ENCODE peak calls at places on chromosome 21, in five cellular contexts. N is mesenchymal stem cell; C is mammary epithelial cell; M is fibroblast of lung; I is CD8-positive, alpha-beta memory T cell. W is an unnamed sample. For H3K4me1, the result is how much of the 10 kb centered on the place peaks cover.

GRCh38 chr21:14617836-14618235 is 71.7 kb upstream of the SAMSN1 start:
- DNase-seq in C (no peak), M (no peak), I (no peak), N (no peak), W (no peak)

GRCh38 chr21:31546402-31547155 is 112.9 kb upstream of the SOD1 start:
- DNase-seq in M (peak), C (no peak), N (no peak), I (no peak), W (no peak)

GRCh38 chr21:23968722-23969647 is 1638.3 kb downstream of the MRPL39 start:
- DNase-seq in N (no peak), C (no peak), I (peak), M (peak), W (no peak)

GRCh38 chr21:40936771-40937261 is 89.9 kb upstream of the DSCAM start:
- DNase-seq in I (no peak), N (no peak), M (no peak), C (peak), W (no peak)

GRCh38 chr21:15283138-15283537 is 218.3 kb upstream of the NRIP1 start:
- DNase-seq in C (no peak), I (no peak), N (no peak), M (no peak), W (no peak)

GRCh38 chr21:14975136-14975905 is 89.5 kb downstream of the NRIP1 start:
- DNase-seq in N (no peak), M (no peak), I (no peak), C (no peak), W (no peak)

GRCh38 chr21:33360871-33361602 is 36.3 kb downstream of the IFNAR1 start:
- DNase-seq in I (peak), N (peak), C (peak), M (peak), W (peak)

GRCh38 chr21:35593000-35593502 is 467.3 kb downstream of the SETD4 start:
- DNase-seq in N (peak), C (peak), M (peak), I (no peak), W (no peak)

GRCh38 chr21:20997308-20997632 is 939 bp upstream of the NCAM2 start:
- DNase-seq in I (no peak), N (no peak), C (no peak), M (no peak), W (no peak)

GRCh38 chr21:32732544-32732943 is 4.7 kb upstream of the SYNJ1 start:
- DNase-seq in I (no peak), C (no peak), M (no peak), N (no peak), W (no peak)

GRCh38 chr21:32304998-32305397 is 6.3 kb downstream of the MRAP start:
- DNase-seq in M (no peak), N (no peak), C (no peak), I (no peak), W (no peak)

GRCh38 chr21:15976807-15977206 is 247.0 kb downstream of the USP25 start:
- DNase-seq in I (no peak), N (no peak), C (no peak), M (no peak), W (no peak)

GRCh38 chr21:31623664-31624063 is 35.8 kb upstream of the SOD1 start:
- DNase-seq in I (no peak), N (no peak), M (no peak), C (no peak), W (no peak)

GRCh38 chr21:33117268-33117888 is 47.4 kb downstream of the OLIG1 start:
- DNase-seq in M (no peak), N (no peak), C (no peak), I (no peak), W (no peak)

GRCh38 chr21:33152228-33153130 is 77.3 kb upstream of the IFNAR2 start:
- DNase-seq in I (no peak), C (no peak), N (no peak), M (no peak), W (no peak)

GRCh38 chr21:39911286-39911685 is 44.0 kb downstream of the PCP4 start:
- DNase-seq in I (no peak), C (no peak), N (no peak), M (no peak), W (no peak)

GRCh38 chr21:20943476-20944085 is 54.6 kb upstream of the NCAM2 start:
- DNase-seq in N (no peak), I (no peak), C (no peak), M (no peak), W (no peak)

GRCh38 chr21:39562791-39563770 is 49.7 kb upstream of the B3GALT5 start:
- DNase-seq in M (no peak), C (no peak), I (no peak), N (no peak), W (no peak)

GRCh38 chr21:36524477-36524876 is 44.6 kb upstream of the CLDN14 start:
- DNase-seq in M (no peak), C (no peak), I (no peak), N (no peak), W (no peak)

GRCh38 chr21:39441502-39442475 is 3.8 kb downstream of the LCA5L start:
- DNase-seq in N (peak), C (peak), M (peak), I (peak), W (no peak)

DNA sequence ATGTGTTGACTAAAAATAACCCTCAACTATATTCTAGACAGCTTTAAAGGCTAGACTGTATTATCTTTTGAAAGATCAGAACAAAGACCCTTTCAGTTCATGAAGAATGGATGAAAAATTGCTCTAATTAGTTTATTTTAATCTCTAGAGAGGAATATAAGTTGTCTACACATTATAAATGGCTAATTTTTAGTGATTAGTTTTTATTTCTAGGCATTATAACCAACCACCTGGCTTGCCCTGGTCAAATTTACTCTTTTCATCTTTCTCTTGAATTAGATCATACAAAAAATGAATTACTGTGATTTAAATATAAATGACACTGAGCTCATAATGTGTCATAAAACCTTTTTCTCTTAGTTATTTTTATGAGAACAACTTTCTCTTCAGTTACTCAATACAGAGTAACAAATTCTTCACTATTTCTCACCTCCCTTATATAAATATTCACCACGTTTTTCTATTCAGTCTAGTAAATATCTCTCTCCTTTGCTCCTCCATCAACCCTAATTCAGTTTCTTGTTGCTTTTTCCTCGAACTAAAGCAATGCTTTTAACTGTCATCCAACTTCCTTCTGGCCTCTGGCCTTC is 428.6 kb upstream of the TMPRSS15 start:
- DNase-seq in I (no peak), C (no peak), N (peak), M (no peak), W (no peak)
- H3K4me1 ChIP-seq in I (under half), C (under half), N (under half), M (under half), W (under half)

GRCh38 chr21:27571706-27572105 is 604.8 kb upstream of the ADAMTS5 start:
- DNase-seq in C (peak), I (no peak), M (peak), N (peak), W (no peak)

GRCh38 chr21:27569831-27570230 is 602.9 kb upstream of the ADAMTS5 start:
- DNase-seq in M (no peak), N (peak), I (no peak), C (no peak), W (no peak)

GRCh38 chr21:27572681-27573080 is 605.8 kb upstream of the ADAMTS5 start:
- DNase-seq in N (peak), C (peak), M (peak), I (no peak), W (no peak)

GRCh38 chr21:27569091-27569490 is 602.2 kb upstream of the ADAMTS5 start:
- DNase-seq in C (no peak), I (no peak), M (peak), N (no peak), W (no peak)

GRCh38 chr21:27570306-27570868 is 603.5 kb upstream of the ADAMTS5 start:
- DNase-seq in C (peak), M (peak), I (no peak), N (peak), W (peak)
- H3K4me1 ChIP-seq in C (under half), M (under half), I (under half), N (under half), W (under half)

GRCh38 chr21:29144736-29145353 is 14.4 kb downstream of the MAP3K7CL start:
- DNase-seq in I (no peak), M (peak), C (peak), N (peak), W (no peak)
- H3K4me1 ChIP-seq in I (under half), M (under half), C (under half), N (under half), W (under half)

DNA sequence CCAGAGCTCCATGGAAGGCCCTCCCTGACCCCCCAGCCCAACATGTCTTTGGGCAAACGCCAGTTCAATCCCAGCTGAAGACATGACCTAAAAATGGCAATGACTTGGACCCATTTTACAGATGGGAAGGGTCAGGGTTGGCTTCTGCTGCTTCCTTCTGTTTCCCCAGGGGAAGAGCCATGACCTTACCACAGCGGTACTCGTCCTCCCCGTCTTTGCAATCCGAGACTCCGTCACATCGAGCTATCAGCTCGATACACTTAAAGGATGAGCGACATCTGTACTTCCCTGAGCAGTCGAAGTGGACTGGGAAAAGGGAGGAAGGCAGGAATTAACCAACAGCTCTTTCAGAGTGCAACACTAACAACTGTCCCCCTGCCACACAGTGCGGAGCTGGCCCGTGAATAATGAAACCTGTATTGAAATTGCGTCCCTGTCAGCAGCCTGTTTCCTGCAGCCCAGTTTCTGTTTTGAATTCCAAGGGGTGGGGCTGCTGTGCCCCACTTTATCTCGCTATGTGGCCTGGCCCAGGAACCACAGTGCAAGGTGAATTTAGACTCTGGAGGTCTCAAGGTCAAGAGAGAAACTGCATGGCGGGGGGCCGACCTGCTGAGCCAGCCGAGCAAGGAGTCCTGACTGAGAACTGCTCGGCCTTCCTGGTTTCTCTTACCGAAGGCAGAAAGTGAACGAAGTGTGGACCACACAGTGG is 7.0 kb downstream of the TMPRSS3 start:
- DNase-seq in M (no peak), C (no peak), N (no peak), I (no peak), W (no peak)
- H3K4me1 ChIP-seq in M (under half), C (under half), N (under half), I (under half), W (under half)

GRCh38 chr21:38298833-38299232 is 42.0 kb downstream of the KCNJ15 start:
- DNase-seq in N (no peak), I (no peak), C (no peak), M (no peak), W (no peak)

GRCh38 chr21:38297871-38298270 is 41.1 kb downstream of the KCNJ15 start:
- DNase-seq in C (no peak), I (no peak), N (no peak), M (no peak), W (no peak)

GRCh38 chr21:38301321-38302214 is 44.8 kb downstream of the KCNJ15 start:
- DNase-seq in C (no peak), I (no peak), M (no peak), N (no peak), W (no peak)

GRCh38 chr21:38299651-38300050 is 42.9 kb downstream of the KCNJ15 start:
- DNase-seq in I (no peak), C (no peak), N (no peak), M (no peak), W (no peak)

DNA sequence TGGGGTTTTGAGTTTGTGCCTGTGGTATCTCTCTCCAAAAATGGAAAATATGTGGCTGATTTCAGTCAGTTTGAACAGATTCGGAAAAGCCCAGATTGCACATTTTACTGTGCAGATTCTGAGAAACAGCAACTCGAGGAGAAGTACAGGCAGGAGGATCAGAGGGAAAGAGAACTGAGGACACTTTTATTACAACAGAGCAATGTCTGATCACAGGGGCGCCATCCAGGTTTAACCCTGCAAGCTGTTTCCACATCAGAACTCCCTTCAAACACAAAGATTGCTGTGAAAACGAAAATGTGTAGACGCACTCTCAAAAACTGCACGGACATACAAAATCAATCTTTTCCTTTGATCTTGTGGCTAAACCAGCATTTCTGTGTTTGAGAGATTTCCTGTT is 43.4 kb downstream of the KCNJ15 start:
- DNase-seq in I (no peak), C (no peak), M (no peak), N (peak), W (no peak)
- H3K4me1 ChIP-seq in I (under half), C (under half), M (under half), N (under half), W (half or more)

DNA sequence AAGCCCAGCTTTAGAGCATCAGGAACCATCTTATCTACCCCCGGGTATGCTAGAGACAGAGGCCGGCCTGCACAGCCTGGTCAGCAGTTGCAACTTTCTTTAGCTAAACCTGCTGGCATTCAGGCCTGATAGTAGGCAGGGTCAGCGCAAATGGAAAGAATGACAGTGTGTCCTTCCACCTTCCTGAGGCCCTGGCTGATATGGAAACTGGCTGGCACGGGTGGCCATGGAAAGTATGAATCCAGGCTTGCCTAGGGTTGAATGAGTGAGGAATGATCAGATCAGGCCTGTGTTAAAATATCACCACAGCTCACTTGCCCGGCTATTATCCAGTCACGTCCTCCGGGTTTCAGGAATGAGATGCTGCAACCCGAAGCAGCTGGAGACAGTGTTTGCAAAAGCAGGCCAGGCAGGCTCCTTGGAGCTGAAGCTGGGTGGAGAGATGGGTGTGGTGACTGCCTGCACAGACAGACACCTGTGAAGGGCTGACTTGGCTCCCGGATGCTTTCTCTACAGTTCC is 34.7 kb downstream of the RCAN1 start:
- DNase-seq in I (no peak), N (no peak), M (no peak), C (peak), W (peak)
- H3K4me1 ChIP-seq in I (under half), N (under half), M (under half), C (half or more), W (half or more)

DNA sequence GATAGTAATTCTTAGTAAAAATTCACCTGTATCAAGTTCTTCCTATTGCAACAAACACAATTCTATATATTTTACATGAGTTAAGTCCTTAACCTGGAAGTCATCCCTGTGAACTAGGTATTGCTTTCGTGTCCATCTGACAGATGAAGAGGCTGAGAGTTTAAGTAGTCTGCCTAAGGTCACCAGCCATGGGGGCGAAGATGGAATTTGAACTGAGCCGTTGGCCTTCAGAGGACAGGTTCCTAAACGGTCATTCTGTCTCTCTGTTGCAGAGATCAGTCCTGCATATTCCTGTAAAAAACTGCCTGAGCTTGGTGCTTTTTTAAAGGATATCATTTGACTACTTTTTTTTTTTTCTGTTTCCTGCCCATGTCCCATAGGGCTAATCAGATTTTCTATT is 10.2 kb upstream of the POFUT2 start:
- DNase-seq in N (no peak), C (no peak), M (no peak), I (no peak), W (no peak)
- H3K4me1 ChIP-seq in N (under half), C (under half), M (under half), I (under half), W (under half)

GRCh38 chr21:25752389-25752788 is 17.6 kb downstream of the GABPA start:
- DNase-seq in M (no peak), I (no peak), C (no peak), N (no peak), W (no peak)
- H3K4me1 ChIP-seq in M (under half), I (under half), C (under half), N (under half), W (under half)

GRCh38 chr21:42969193-42969600 is 5.2 kb upstream of the PKNOX1 start:
- DNase-seq in I (no peak), C (no peak), M (no peak), N (no peak), W (no peak)

GRCh38 chr21:42973991-42974831 is at the start of gene PKNOX1:
- DNase-seq in M (peak), N (peak), C (peak), I (peak), W (peak)

GRCh38 chr21:42973309-42973990 is 912 bp upstream of the PKNOX1 start:
- DNase-seq in I (no peak), C (no peak), M (no peak), N (no peak), W (no peak)

GRCh38 chr21:42970946-42971653 is 3.3 kb upstream of the PKNOX1 start:
- DNase-seq in C (no peak), I (no peak), M (no peak), N (no peak), W (no peak)

DNA sequence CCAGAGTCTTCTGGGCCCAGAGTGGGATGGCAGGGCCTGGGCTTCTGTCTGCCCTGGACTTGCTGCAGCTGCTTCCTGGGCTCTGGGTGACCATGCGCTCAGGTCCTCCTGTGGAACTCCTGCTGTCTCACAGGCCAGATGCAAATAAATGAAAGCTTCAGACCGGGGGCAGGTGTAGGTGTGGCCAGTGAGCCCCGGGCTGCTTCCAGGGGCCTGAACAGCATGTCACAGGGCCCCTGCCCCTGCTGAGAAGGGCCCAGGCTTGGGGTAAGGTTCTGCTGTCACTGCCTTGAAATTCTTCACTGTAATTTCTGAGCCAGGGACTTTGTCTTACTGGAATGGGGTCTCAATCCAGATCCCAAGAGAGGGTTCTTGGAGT is 2.5 kb upstream of the PKNOX1 start:
- DNase-seq in M (no peak), I (no peak), N (no peak), C (no peak), W (no peak)
- H3K4me1 ChIP-seq in M (under half), I (under half), N (under half), C (under half), W (under half)

W was measured in heart right ventricle.